ENCODE peak calls at places on chromosomes 5 and 9, in seven cellular contexts. I is uterus, S is esophagus squamous epithelium, C is IMR-90, J is ovary, D is sigmoid colon, E is transverse colon. L is an unnamed sample.

GRCh38 chr9:1434082-1434481 is 383.9 kb downstream of the DMRT2 start:
- DNase-seq in I (no peak), S (no peak), C (no peak), J (no peak), D (no peak), E (no peak), L (no peak)

GRCh38 chr9:131769361-131769760 is 29.5 kb upstream of the RAPGEF1 start:
- DNase-seq in I (no peak), S (no peak), C (no peak), J (no peak), D (no peak), E (no peak), L (no peak)

GRCh38 chr5:76386360-76386759 is 16.7 kb upstream of the IQGAP2 start:
- DNase-seq in I (no peak), S (no peak), C (no peak), J (peak; percentile 55), D (no peak), E (peak; percentile 88), L (no peak)

GRCh38 chr9:81225586-81225985 is 463.8 kb downstream of the TLE1 start:
- DNase-seq in I (no peak), S (no peak), C (no peak), J (no peak), D (no peak), E (no peak), L (no peak)

GRCh38 chr5:43105369-43106289 is 15.1 kb upstream of the ZNF131 start:
- DNase-seq in I (peak; percentile 92), S (peak; percentile 23), C (peak; percentile 96), J (peak; percentile 91), D (peak; percentile 94), E (peak; percentile 91), L (peak; percentile 92)

GRCh38 chr5:31935702-31936347 is 238.3 kb downstream of the GOLPH3 start:
- DNase-seq in I (peak; percentile 37), S (no peak), C (no peak), J (peak; percentile 69), D (no peak), E (no peak), L (no peak)

GRCh38 chr5:38115318-38115827 is 143.0 kb upstream of the EGFLAM start:
- DNase-seq in I (no peak), S (no peak), C (no peak), J (no peak), D (no peak), E (no peak), L (no peak)

GRCh38 chr9:79120533-79121315 is 451.0 kb upstream of the TLE4 start:
- DNase-seq in I (no peak), S (no peak), C (peak; percentile 23), J (no peak), D (no peak), E (no peak), L (no peak)

GRCh38 chr5:140966293-140967225 is at the start of gene PCDHAC2:
- DNase-seq in I (peak; percentile 28), S (no peak), C (no peak), J (peak; percentile 40), D (peak; percentile 71), E (no peak), L (peak; percentile 48)

GRCh38 chr9:38529317-38529716 is 91.1 kb downstream of the ANKRD18A start:
- DNase-seq in I (no peak), S (no peak), C (no peak), J (no peak), D (no peak), E (no peak), L (no peak)
- H3K27me3 ChIP-seq in I (no peaks in the 10 kb centered on the region), S (no peaks in the 10 kb centered on the region), C (no peaks in the 10 kb centered on the region), J (no peaks in the 10 kb centered on the region), D (peaks cover 12% of the 10 kb centered on the region), E (peaks cover 6% of the 10 kb centered on the region), L (no peaks in the 10 kb centered on the region)

GRCh38 chr9:130239363-130239695 is 26.2 kb upstream of the HMCN2 start:
- DNase-seq in I (no peak), S (no peak), C (no peak), J (no peak), D (peak; percentile 46), E (no peak), L (no peak)
- TF ChIP-seq POLR2A in I (no peak), S (no peak), C (no peak), J (no peak), D (no peak), E (no peak), L (no peak)

DNA sequence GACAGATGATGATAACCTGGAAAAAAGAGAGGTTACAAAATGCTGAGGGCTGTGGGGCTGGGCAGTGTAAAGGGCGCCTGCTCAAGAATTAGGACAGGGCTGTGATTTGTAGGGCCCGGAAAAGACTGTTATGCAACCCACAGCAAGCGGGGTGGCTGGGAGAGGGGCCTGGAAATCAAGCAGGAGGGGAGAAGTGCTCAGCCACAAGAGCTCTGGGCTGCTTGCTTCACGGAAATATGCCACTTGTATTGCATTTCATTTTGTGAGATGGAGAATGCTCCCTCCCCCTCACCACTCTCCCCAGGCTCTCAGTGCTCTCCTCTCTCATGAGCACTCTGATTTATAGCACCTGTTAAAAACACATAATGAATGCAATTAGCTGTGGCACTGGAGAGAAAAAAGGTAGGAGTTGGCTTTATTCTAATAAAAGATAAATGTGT is 8.4 kb upstream of the HAND1 start:
- DNase-seq in I (no peak), S (no peak), C (no peak), J (no peak), D (peak; percentile 90), E (no peak), L (no peak)
- H3K27me3 ChIP-seq in I (peaks cover 20% of the 10 kb centered on the region), S (peaks cover 53% of the 10 kb centered on the region), C (peaks cover 74% of the 10 kb centered on the region), J (peaks cover 10% of the 10 kb centered on the region), D (peaks cover 41% of the 10 kb centered on the region), E (peaks cover 98% of the 10 kb centered on the region), L (peaks cover 60% of the 10 kb centered on the region)

GRCh38 chr5:134525687-134526482 is 415 bp downstream of the JADE2 start:
- DNase-seq in I (peak; percentile 79), S (no peak), C (peak; percentile 83), J (peak; percentile 89), D (peak; percentile 91), E (peak; percentile 76), L (no peak)

GRCh38 chr5:134526483-134527155 is 1.1 kb downstream of the JADE2 start:
- DNase-seq in I (peak; percentile 82), S (peak; percentile 55), C (no peak), J (peak; percentile 86), D (peak; percentile 91), E (peak; percentile 87), L (peak; percentile 84)

GRCh38 chr5:134524219-134524825 is 1.1 kb upstream of the JADE2 start:
- DNase-seq in I (peak; percentile 85), S (peak; percentile 47), C (peak; percentile 63), J (peak; percentile 93), D (peak; percentile 95), E (peak; percentile 90), L (no peak)

GRCh38 chr5:134523543-134524136 is 1.8 kb upstream of the JADE2 start:
- DNase-seq in I (no peak), S (no peak), C (no peak), J (no peak), D (no peak), E (no peak), L (no peak)

DNA sequence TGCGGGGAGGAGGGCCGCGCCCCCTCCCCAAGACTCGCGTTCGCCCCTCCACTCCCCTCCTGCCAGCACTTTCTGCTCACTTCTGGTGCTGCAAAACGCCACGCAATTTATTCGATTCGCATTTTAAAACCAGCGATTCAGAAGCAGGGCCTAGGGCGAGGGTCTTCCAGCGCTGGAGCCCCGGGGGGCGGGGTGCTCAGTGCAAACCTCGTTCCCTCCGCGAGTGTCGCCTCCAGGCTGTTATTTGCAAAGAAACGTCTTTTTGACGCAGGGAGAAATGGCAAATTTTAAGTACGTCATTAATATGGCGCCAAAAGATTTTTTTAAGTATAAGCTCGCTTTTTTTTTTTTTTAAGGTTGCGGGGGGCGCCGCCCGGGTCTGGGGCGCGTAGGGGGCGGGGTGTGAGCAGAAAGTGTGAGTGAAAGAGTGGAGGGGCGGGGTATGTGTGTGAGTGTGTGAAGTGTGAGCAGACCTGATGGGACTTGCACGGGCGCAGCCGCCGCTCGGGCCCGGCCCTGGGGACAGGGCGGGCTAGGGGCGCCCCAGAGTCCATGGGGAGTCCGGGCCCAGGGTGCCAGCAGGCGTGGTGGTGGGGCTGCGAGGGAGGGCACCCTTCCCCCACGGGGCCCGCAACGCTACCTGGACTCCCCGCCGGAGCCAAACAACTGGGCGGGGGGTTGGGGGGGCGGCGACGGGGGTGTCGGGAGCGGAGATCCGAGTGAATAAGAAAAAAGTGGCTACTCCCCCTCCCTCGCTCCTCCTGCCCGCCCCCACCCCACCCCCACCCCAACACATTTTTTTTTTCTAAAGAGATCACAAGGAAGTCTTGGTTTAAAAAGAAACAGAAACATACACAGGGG is at the start of gene JADE2:
- DNase-seq in I (peak; percentile 77), S (no peak), C (peak; percentile 68), J (peak; percentile 86), D (peak; percentile 89), E (peak; percentile 80), L (no peak)
- TF ChIP-seq POLR2A in I (peak; percentile 58), S (no peak), C (peak; percentile 32), J (peak; percentile 49), D (peak; percentile 43), E (peak; percentile 72), L (peak; percentile 12)

GRCh38 chr9:109304350-109304749 is 16.5 kb downstream of the EPB41L4B start:
- DNase-seq in I (no peak), S (no peak), C (no peak), J (no peak), D (no peak), E (peak; percentile 34), L (no peak)
- H3K27me3 ChIP-seq in I (no peaks in the 10 kb centered on the region), S (no peaks in the 10 kb centered on the region), C (peaks cover 17% of the 10 kb centered on the region), J (no peaks in the 10 kb centered on the region), D (no peaks in the 10 kb centered on the region), E (no peaks in the 10 kb centered on the region), L (no peaks in the 10 kb centered on the region)